ENCODE peak calls at places on chromosome 9, in eight cellular contexts. F, X, M, J, A, S, Z and P are unnamed samples.

GRCh38 chr9:96009690-96010477 is 134.4 kb downstream of the ERCC6L2 start:
- DNase-seq in J (no peak), A (no peak), S (no peak), M (no peak), Z (no peak), X (no peak), F (no peak), P (no peak)

GRCh38 chr9:79013715-79014610 is 557.8 kb upstream of the TLE4 start:
- DNase-seq in S (no peak), F (no peak), Z (no peak), X (peak; percentile 48), A (peak; percentile 94), M (peak; percentile 58), J (no peak), P (peak; percentile 95)

GRCh38 chr9:33698267-33698666 is 97.1 kb upstream of the PRSS3 start:
- DNase-seq in J (no peak), M (no peak), A (peak; percentile 7), F (no peak), Z (no peak), X (peak; percentile 1), S (no peak), P (peak; percentile 11)

GRCh38 chr9:138046641-138047301 is 169.2 kb downstream of the CACNA1B start:
- DNase-seq in J (no peak), A (no peak), Z (peak; percentile 73), F (no peak), X (no peak), S (no peak), M (no peak), P (no peak)

GRCh38 chr9:125904155-125904841 is 157.1 kb downstream of the PBX3 start:
- DNase-seq in X (no peak), S (no peak), F (no peak), Z (no peak), A (peak; percentile 63), M (no peak), J (no peak), P (peak; percentile 32)

GRCh38 chr9:127541865-127542264 is 70.2 kb upstream of the STXBP1 start:
- DNase-seq in F (peak; percentile 77), J (no peak), X (no peak), S (no peak), Z (peak; percentile 93), A (no peak), M (no peak), P (no peak)

GRCh38 chr9:347667-348292 is 133.1 kb downstream of the DOCK8 start:
- DNase-seq in M (peak; percentile 20), Z (no peak), X (peak; percentile 41), J (no peak), A (peak; percentile 40), S (no peak), F (peak; percentile 71), P (peak; percentile 31)

GRCh38 chr9:137760426-137760825 is 117.2 kb upstream of the CACNA1B start:
- DNase-seq in S (no peak), A (peak; percentile 10), J (no peak), M (no peak), X (peak; percentile 71), Z (no peak), F (no peak), P (no peak)

GRCh38 chr9:116653580-116654355 is 33.3 kb upstream of the TRIM32 start:
- DNase-seq in Z (no peak), S (no peak), A (no peak), M (no peak), F (peak; percentile 39), J (peak; percentile 28), X (no peak), P (no peak)

GRCh38 chr9:21482213-21482612 is at the start of gene IFNE:
- DNase-seq in J (no peak), M (no peak), Z (no peak), F (no peak), A (no peak), S (no peak), X (no peak), P (no peak)

GRCh38 chr9:136625101-136626065 is 37.3 kb upstream of the EGFL7 start:
- DNase-seq in X (peak; percentile 36), J (peak; percentile 92), S (no peak), Z (peak; percentile 93), F (peak; percentile 62), M (peak; percentile 29), A (peak; percentile 79), P (peak; percentile 65)

GRCh38 chr9:114007991-114008666 is 70.0 kb downstream of the AMBP start:
- DNase-seq in Z (peak; percentile 73), S (no peak), F (no peak), M (no peak), J (peak; percentile 2), X (no peak), A (no peak), P (no peak)

GRCh38 chr9:84153885-84154284 is 173.3 kb downstream of the RMI1 start:
- DNase-seq in Z (no peak), F (peak; percentile 44), M (peak; percentile 16), X (peak; percentile 30), S (no peak), J (no peak), A (peak; percentile 61), P (peak; percentile 16)

GRCh38 chr9:134894136-134894860 is 13.7 kb downstream of the FCN2 start:
- DNase-seq in M (no peak), Z (no peak), X (no peak), F (no peak), A (no peak), S (no peak), J (no peak), P (no peak)

GRCh38 chr9:136983611-136984314 is 970 bp downstream of the LCNL1 start:
- DNase-seq in X (no peak), M (no peak), J (no peak), A (no peak), S (no peak), F (no peak), Z (no peak), P (no peak)

GRCh38 chr9:129336601-129337286 is 158.7 kb upstream of the IER5L start:
- DNase-seq in X (peak; percentile 69), F (peak; percentile 77), J (no peak), A (peak; percentile 83), Z (peak; percentile 87), M (no peak), S (no peak), P (peak; percentile 50)

GRCh38 chr9:70564464-70565190 is 150.2 kb upstream of the KLF9 start:
- DNase-seq in S (no peak), X (no peak), A (peak; percentile 13), Z (no peak), J (no peak), M (no peak), F (no peak), P (no peak)

GRCh38 chr9:135074354-135075233 is 12.9 kb upstream of the OLFM1 start:
- DNase-seq in S (no peak), A (no peak), X (no peak), Z (peak; percentile 36), M (no peak), J (no peak), F (no peak), P (no peak)

GRCh38 chr9:93525476-93525875 is 50.9 kb upstream of the PHF2 start:
- DNase-seq in F (no peak), J (no peak), X (peak; percentile 43), Z (no peak), A (no peak), M (no peak), S (no peak), P (no peak)

GRCh38 chr9:133524146-133524545 is 613 bp downstream of the MYMK start:
- DNase-seq in X (no peak), F (no peak), M (no peak), J (no peak), Z (no peak), S (no peak), A (no peak), P (no peak)

GRCh38 chr9:116323571-116323970 is 170.0 kb downstream of the PAPPA start:
- DNase-seq in M (no peak), Z (no peak), J (no peak), X (no peak), S (no peak), F (no peak), A (no peak), P (no peak)

GRCh38 chr9:89153618-89154017 is 25.0 kb downstream of the SHC3 start:
- DNase-seq in F (peak; percentile 45), X (peak; percentile 89), M (peak; percentile 98), Z (no peak), A (peak; percentile 83), S (no peak), J (no peak), P (peak; percentile 86)

GRCh38 chr9:129884220-129885017 is 49.2 kb downstream of the USP20 start:
- DNase-seq in A (peak; percentile 89), X (peak; percentile 79), M (peak; percentile 75), J (peak; percentile 85), Z (peak; percentile 95), S (peak; percentile 81), F (peak; percentile 94), P (peak; percentile 91)

GRCh38 chr9:13322828-13323550 is 43.5 kb upstream of the MPDZ start:
- DNase-seq in Z (no peak), S (no peak), M (no peak), F (no peak), X (no peak), A (no peak), J (no peak), P (no peak)

GRCh38 chr9:129803679-129804065 is 688 bp downstream of the TOR1B start:
- DNase-seq in Z (no peak), J (no peak), X (peak; percentile 16), F (no peak), M (no peak), S (no peak), A (peak; percentile 12), P (no peak)

GRCh38 chr9:36867672-36868471 is 166.2 kb downstream of the PAX5 start:
- DNase-seq in M (no peak), J (no peak), X (no peak), S (no peak), A (no peak), F (no peak), Z (peak; percentile 72), P (no peak)

GRCh38 chr9:96169901-96170300 is 132.1 kb downstream of the HSD17B3 start:
- DNase-seq in A (no peak), Z (no peak), F (no peak), X (no peak), M (no peak), J (no peak), S (no peak), P (no peak)